ENCODE peak calls at places on chromosomes 7 and 10, in eight cellular contexts. X, U, N, H, K, M, A and W are unnamed samples.

GRCh38 chr7:112665709-112666108 is 124.5 kb downstream of the TMEM168 start:
- DNase-seq in X (no peak), M (peak), A (no peak), H (peak), N (no peak), U (no peak), K (peak), W (no peak)

GRCh38 chr7:18638594-18639452 is 143.3 kb downstream of the HDAC9 start:
- DNase-seq in N (no peak), K (no peak), A (no peak), M (no peak), X (no peak), U (no peak), H (no peak), W (peak)

GRCh38 chr10:132276706-132277105 is 31.0 kb downstream of the STK32C start:
- DNase-seq in K (no peak), X (no peak), H (no peak), U (no peak), A (no peak), M (no peak), N (no peak), W (no peak)

GRCh38 chr10:11472158-11472753 is 139.2 kb downstream of the USP6NL start:
- DNase-seq in A (peak), N (peak), M (peak), H (peak), X (peak), K (peak), U (peak), W (peak)

GRCh38 chr10:1377756-1378397 is 321.7 kb downstream of the WDR37 start:
- DNase-seq in M (no peak), H (no peak), A (no peak), U (no peak), N (no peak), X (no peak), K (peak), W (no peak)

GRCh38 chr10:10434312-10434711 is 583.4 kb upstream of the CELF2 start:
- DNase-seq in N (no peak), U (no peak), K (no peak), M (no peak), A (no peak), H (no peak), X (no peak), W (no peak)

GRCh38 chr10:36476399-36476798 is 649.0 kb upstream of the ANKRD30A start:
- DNase-seq in H (no peak), A (no peak), X (no peak), U (no peak), N (no peak), K (no peak), M (no peak), W (no peak)

GRCh38 chr7:157554393-157555238 is 217.8 kb downstream of the DNAJB6 start:
- DNase-seq in N (no peak), K (no peak), X (no peak), U (no peak), H (no peak), M (no peak), A (no peak), W (no peak)

GRCh38 chr7:44909596-44909995 is 24.3 kb upstream of the PURB start:
- DNase-seq in K (no peak), M (no peak), A (no peak), U (no peak), X (no peak), H (no peak), N (no peak), W (no peak)

GRCh38 chr7:4470246-4470645 is 211.8 kb upstream of the FOXK1 start:
- DNase-seq in M (peak), A (no peak), H (peak), X (no peak), U (no peak), K (no peak), N (no peak), W (no peak)

DNA sequence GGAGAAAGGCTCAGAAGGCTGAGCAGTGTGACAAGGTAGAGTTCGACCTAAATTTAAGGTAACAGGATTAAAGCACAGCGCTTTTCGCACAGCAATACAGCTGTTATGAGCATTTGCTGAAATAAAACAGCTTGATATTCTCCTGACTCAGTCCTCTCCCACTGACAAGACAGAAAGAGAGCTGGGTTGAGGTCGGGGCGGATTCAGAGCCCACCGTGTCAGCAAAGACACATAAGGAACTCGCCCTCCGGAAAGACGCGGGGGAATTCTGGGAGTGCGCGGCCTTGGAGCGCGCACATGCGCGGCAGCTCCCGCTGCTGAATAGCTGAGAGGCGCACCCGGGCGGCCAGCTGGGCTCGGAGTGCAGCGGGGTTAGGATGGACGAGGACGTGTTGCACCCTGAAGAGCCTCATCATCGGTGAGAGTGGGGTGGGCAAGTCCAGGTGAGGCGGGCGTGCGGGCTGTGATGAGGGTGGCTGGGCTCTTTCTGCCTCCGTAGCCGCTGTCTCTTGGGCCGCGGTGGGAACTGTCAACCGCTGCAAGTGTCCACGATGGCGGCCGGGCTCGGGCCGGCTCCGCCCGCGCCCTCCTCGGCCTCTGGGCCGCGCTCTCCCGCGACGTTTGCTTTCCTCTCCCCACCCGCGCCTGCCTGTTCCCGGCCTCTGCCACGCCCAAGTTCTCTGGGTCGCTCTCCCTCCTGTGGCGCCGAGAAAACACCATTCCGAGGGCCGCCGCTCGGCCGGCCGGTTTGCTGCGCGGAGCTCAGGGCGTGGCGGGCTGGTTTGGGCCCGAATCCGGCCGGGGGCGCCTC is 120.6 kb downstream of the LYZL1 start:
- DNase-seq in M (peak), A (peak), K (peak), U (peak), X (peak), H (peak), N (peak), W (peak)
- H3K4me3 ChIP-seq in M (peak), A (peak), K (peak), U (peak), X (peak), H (peak), N (peak), W (peak)

GRCh38 chr10:6729071-6729773 is 149.1 kb upstream of the PRKCQ start:
- DNase-seq in K (no peak), U (no peak), H (no peak), M (no peak), A (no peak), N (no peak), X (peak), W (no peak)
- TF ChIP-seq REST in K (no peak), U (no peak), H (no peak), M (no peak), A (no peak), N (no peak), X (no peak), W (no peak)

GRCh38 chr10:123136806-123137642 is 1.3 kb downstream of the HMX3 start:
- DNase-seq in N (no peak), X (no peak), K (no peak), H (peak), U (no peak), M (peak), A (no peak), W (no peak)
- H3K4me3 ChIP-seq in N (peak), X (peak), K (no peak), H (peak), U (peak), M (peak), A (no peak), W (no peak)

DNA sequence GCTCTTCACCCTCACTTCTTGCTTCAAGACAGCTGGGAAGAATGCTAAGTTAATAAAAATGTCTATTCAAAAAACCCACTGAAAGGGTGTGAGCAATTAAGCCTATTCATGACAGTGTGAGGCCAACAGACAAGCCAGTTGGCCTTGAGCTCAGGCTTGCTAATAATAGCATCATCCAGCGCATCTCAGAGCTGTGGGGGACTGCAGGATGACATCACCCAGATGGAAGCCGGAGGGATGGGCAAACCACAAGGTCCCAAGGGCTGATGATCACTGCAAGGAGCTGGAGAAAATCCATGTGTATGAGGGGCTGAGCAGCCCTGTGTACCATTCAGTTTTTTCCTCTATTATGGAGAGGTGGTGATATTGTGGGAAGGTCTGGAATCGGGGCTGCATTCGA is 770.4 kb downstream of the TNS3 start:
- DNase-seq in K (no peak), A (no peak), X (no peak), N (no peak), M (no peak), H (no peak), U (no peak), W (no peak)
- TF ChIP-seq REST in K (no peak), A (no peak), X (no peak), N (no peak), M (no peak), H (no peak), U (no peak), W (no peak)

GRCh38 chr7:24972991-24973390 is 7.0 kb downstream of the OSBPL3 start:
- DNase-seq in X (no peak), N (no peak), M (no peak), K (no peak), U (no peak), A (no peak), H (no peak), W (no peak)
- H3K4me3 ChIP-seq in X (no peak), N (no peak), M (no peak), K (no peak), U (no peak), A (no peak), H (no peak), W (no peak)